ENCODE peak calls at places on chromosomes 2 and 18, in five cellular contexts. V is stromal cell of bone marrow, A is GM12865, P is upper lobe of right lung, D is HCEC 1CT. H is an unnamed sample.

GRCh38 chr2:237213325-237214040 is 127.8 kb downstream of the COPS8 start:
- DNase-seq in A (no peak), V (peak; percentile 87), D (peak; percentile 87), P (no peak), H (no peak)

GRCh38 chr2:23135481-23136100 is 249.4 kb upstream of the KLHL29 start:
- DNase-seq in D (no peak), P (no peak), V (no peak), A (no peak), H (peak; percentile 9)

GRCh38 chr18:41761329-41762028 is 193.6 kb upstream of the PIK3C3 start:
- DNase-seq in P (no peak), D (peak; percentile 94), V (peak; percentile 52), A (no peak), H (peak; percentile 44)

GRCh38 chr2:226483745-226484619 is 315.6 kb downstream of the IRS1 start:
- DNase-seq in V (no peak), P (no peak), A (no peak), D (peak; percentile 29), H (no peak)

GRCh38 chr2:24353364-24353763 is 7.0 kb downstream of the ITSN2 start:
- DNase-seq in P (no peak), V (no peak), A (no peak), D (no peak), H (no peak)

GRCh38 chr18:50836521-50836957 is 16.7 kb upstream of the MRO start:
- DNase-seq in P (no peak), D (peak; percentile 61), A (peak; percentile 39), V (no peak), H (no peak)

GRCh38 chr2:231917280-231918088 is 8.7 kb downstream of the NPPC start:
- DNase-seq in V (no peak), A (no peak), P (peak; percentile 30), D (no peak), H (no peak)

GRCh38 chr2:53460347-53460746 is 307.3 kb upstream of the CHAC2 start:
- DNase-seq in D (no peak), A (no peak), V (no peak), P (no peak), H (no peak)

GRCh38 chr2:71614976-71615768 is 161.8 kb downstream of the DYSF start:
- DNase-seq in P (peak; percentile 69), D (peak; percentile 4), V (peak; percentile 51), A (no peak), H (no peak)

GRCh38 chr2:111017034-111017640 is 103.6 kb upstream of the BCL2L11 start:
- DNase-seq in D (no peak), V (no peak), P (no peak), A (no peak), H (no peak)

GRCh38 chr2:102505290-102505689 is 32.3 kb downstream of the SLC9A4 start:
- DNase-seq in P (no peak), V (no peak), A (no peak), D (no peak), H (peak; percentile 86)

GRCh38 chr2:149566652-149567051 is 20.9 kb downstream of the MMADHC start:
- DNase-seq in P (no peak), D (no peak), A (no peak), V (no peak), H (no peak)

GRCh38 chr2:24984912-24985311 is 13.2 kb upstream of the DNAJC27 start:
- DNase-seq in P (no peak), V (no peak), A (peak; percentile 6), D (no peak), H (no peak)

GRCh38 chr2:28821295-28821958 is 10.8 kb downstream of the SPDYA start:
- DNase-seq in D (peak; percentile 35), V (no peak), P (no peak), A (peak; percentile 78), H (peak; percentile 83)

GRCh38 chr2:182666674-182667320 is 49.3 kb upstream of the DNAJC10 start:
- DNase-seq in V (peak; percentile 19), A (peak; percentile 51), P (no peak), D (peak; percentile 24), H (no peak)

GRCh38 chr18:48541026-48541746 is 2.4 kb downstream of the CTIF start:
- DNase-seq in A (peak; percentile 54), P (peak; percentile 89), V (peak; percentile 51), D (peak; percentile 82), H (peak; percentile 86)

GRCh38 chr2:196247114-196247978 is 76.0 kb upstream of the STK17B start:
- DNase-seq in V (no peak), P (no peak), A (no peak), D (no peak), H (no peak)

GRCh38 chr18:28115149-28115550 is 61.8 kb downstream of the CDH2 start:
- DNase-seq in A (no peak), V (peak; percentile 77), D (peak; percentile 71), P (no peak), H (peak; percentile 55)

GRCh38 chr18:50805732-50806131 is 14.1 kb downstream of the MRO start:
- DNase-seq in A (no peak), D (no peak), P (no peak), V (no peak), H (no peak)

H was measured in trophoblast cell.